ENCODE peak calls at places on chromosomes 6 and 20, in seven cellular contexts. One of them, this sample, is unnamed. For H3K4me1, the result is how much of the 10 kb centered on the place peaks cover.

GRCh38 chr6:108557494-108558371 is 3.0 kb upstream of the FOXO3 start:
- DNase-seq in heart left ventricle: peak
- DNase-seq in SK-N-SH: peak
- DNase-seq in upper lobe of right lung: peak
- DNase-seq in heart right ventricle: peak
- DNase-seq in A549: peak
- DNase-seq in GM23338: peak
- DNase-seq in this sample: peak

GRCh38 chr6:3872370-3872854 is 23.2 kb downstream of the FAM50B start:
- DNase-seq in GM23338: no peak
- DNase-seq in heart left ventricle: no peak
- DNase-seq in A549: no peak
- DNase-seq in heart right ventricle: no peak
- DNase-seq in upper lobe of right lung: no peak
- DNase-seq in SK-N-SH: no peak
- DNase-seq in this sample: no peak

GRCh38 chr6:142058216-142058925 is 74.4 kb upstream of the GJE1 start:
- DNase-seq in upper lobe of right lung: no peak
- DNase-seq in GM23338: no peak
- DNase-seq in heart right ventricle: no peak
- DNase-seq in heart left ventricle: no peak
- DNase-seq in A549: no peak
- DNase-seq in SK-N-SH: no peak
- DNase-seq in this sample: no peak

GRCh38 chr20:38926934-38927616 is 858 bp downstream of the FAM83D start:
- DNase-seq in heart left ventricle: no peak
- DNase-seq in GM23338: no peak
- DNase-seq in upper lobe of right lung: no peak
- DNase-seq in SK-N-SH: no peak
- DNase-seq in heart right ventricle: no peak
- DNase-seq in A549: peak
- DNase-seq in this sample: no peak

GRCh38 chr6:150202404-150202803 is 59.6 kb downstream of the PPP1R14C start:
- DNase-seq in upper lobe of right lung: no peak
- DNase-seq in GM23338: no peak
- DNase-seq in A549: no peak
- DNase-seq in heart left ventricle: no peak
- DNase-seq in SK-N-SH: no peak
- DNase-seq in heart right ventricle: no peak
- DNase-seq in this sample: no peak

GRCh38 chr20:20736303-20736702 is 23.9 kb upstream of the RALGAPA2 start:
- DNase-seq in SK-N-SH: no peak
- DNase-seq in heart right ventricle: no peak
- DNase-seq in A549: no peak
- DNase-seq in heart left ventricle: no peak
- DNase-seq in upper lobe of right lung: no peak
- DNase-seq in GM23338: no peak
- DNase-seq in this sample: no peak

GRCh38 chr6:110566346-110567125 is 90.1 kb upstream of the SLC22A16 start:
- DNase-seq in GM23338: no peak
- DNase-seq in SK-N-SH: no peak
- DNase-seq in upper lobe of right lung: no peak
- DNase-seq in heart right ventricle: no peak
- DNase-seq in A549: no peak
- DNase-seq in heart left ventricle: no peak
- DNase-seq in this sample: no peak

GRCh38 chr6:128463942-128464341 is 56.5 kb downstream of the PTPRK start:
- DNase-seq in GM23338: no peak
- DNase-seq in upper lobe of right lung: no peak
- DNase-seq in A549: no peak
- DNase-seq in heart right ventricle: no peak
- DNase-seq in heart left ventricle: no peak
- DNase-seq in SK-N-SH: no peak
- DNase-seq in this sample: no peak

GRCh38 chr6:163180874-163181541 is 233.5 kb upstream of the QKI start:
- DNase-seq in SK-N-SH: no peak
- DNase-seq in A549: peak
- DNase-seq in heart left ventricle: peak
- DNase-seq in upper lobe of right lung: peak
- DNase-seq in GM23338: peak
- DNase-seq in heart right ventricle: peak
- DNase-seq in this sample: no peak

GRCh38 chr6:24231578-24231977 is 105.6 kb downstream of the NRSN1 start:
- DNase-seq in upper lobe of right lung: no peak
- DNase-seq in SK-N-SH: no peak
- DNase-seq in heart right ventricle: no peak
- DNase-seq in A549: no peak
- DNase-seq in heart left ventricle: no peak
- DNase-seq in GM23338: no peak
- DNase-seq in this sample: no peak

GRCh38 chr6:143677891-143678737 is at the start of gene PHACTR2:
- DNase-seq in upper lobe of right lung: peak
- DNase-seq in SK-N-SH: peak
- DNase-seq in heart right ventricle: peak
- DNase-seq in GM23338: peak
- DNase-seq in heart left ventricle: peak
- DNase-seq in A549: peak
- DNase-seq in this sample: peak

GRCh38 chr20:48728042-48728837 is 99.6 kb downstream of the PREX1 start:
- DNase-seq in heart right ventricle: no peak
- DNase-seq in SK-N-SH: no peak
- DNase-seq in A549: no peak
- DNase-seq in GM23338: no peak
- DNase-seq in heart left ventricle: no peak
- DNase-seq in upper lobe of right lung: no peak
- DNase-seq in this sample: no peak

GRCh38 chr6:29112135-29112534 is 4.3 kb downstream of the OR2J3 start:
- DNase-seq in heart right ventricle: no peak
- DNase-seq in SK-N-SH: no peak
- DNase-seq in A549: peak
- DNase-seq in GM23338: peak
- DNase-seq in heart left ventricle: no peak
- DNase-seq in upper lobe of right lung: no peak
- DNase-seq in this sample: no peak

GRCh38 chr6:161117329-161117707 is 125.7 kb downstream of the MAP3K4 start:
- DNase-seq in upper lobe of right lung: no peak
- DNase-seq in SK-N-SH: no peak
- DNase-seq in heart left ventricle: no peak
- DNase-seq in heart right ventricle: no peak
- DNase-seq in GM23338: no peak
- DNase-seq in A549: no peak
- DNase-seq in this sample: no peak

GRCh38 chr6:18147160-18147559 is 7.7 kb downstream of the TPMT start:
- DNase-seq in upper lobe of right lung: no peak
- DNase-seq in A549: no peak
- DNase-seq in GM23338: no peak
- DNase-seq in SK-N-SH: no peak
- DNase-seq in heart right ventricle: no peak
- DNase-seq in heart left ventricle: no peak
- DNase-seq in this sample: no peak

GRCh38 chr6:132898376-132898775 is 84.0 kb downstream of the RPS12 start:
- DNase-seq in A549: no peak
- DNase-seq in heart left ventricle: no peak
- DNase-seq in heart right ventricle: no peak
- DNase-seq in GM23338: no peak
- DNase-seq in SK-N-SH: no peak
- DNase-seq in upper lobe of right lung: no peak
- DNase-seq in this sample: no peak

GRCh38 chr20:21508230-21509078 is 5.4 kb downstream of the NKX2-2 start:
- DNase-seq in heart left ventricle: no peak
- DNase-seq in heart right ventricle: no peak
- DNase-seq in GM23338: peak
- DNase-seq in upper lobe of right lung: no peak
- DNase-seq in A549: no peak
- DNase-seq in SK-N-SH: peak
- DNase-seq in this sample: no peak

GRCh38 chr6:56025785-56026184 is 150.4 kb upstream of the BMP5 start:
- DNase-seq in SK-N-SH: no peak
- DNase-seq in GM23338: no peak
- DNase-seq in upper lobe of right lung: no peak
- DNase-seq in A549: no peak
- DNase-seq in heart left ventricle: no peak
- DNase-seq in heart right ventricle: no peak
- DNase-seq in this sample: no peak

GRCh38 chr20:33177866-33178265 is 9.9 kb downstream of the BPIFA2 start:
- DNase-seq in A549: no peak
- DNase-seq in upper lobe of right lung: no peak
- DNase-seq in heart right ventricle: no peak
- DNase-seq in SK-N-SH: no peak
- DNase-seq in heart left ventricle: no peak
- DNase-seq in GM23338: no peak
- DNase-seq in this sample: no peak

GRCh38 chr6:35043381-35043780 is 97.8 kb downstream of the TCP11 start:
- DNase-seq in GM23338: no peak
- DNase-seq in A549: no peak
- DNase-seq in heart left ventricle: no peak
- DNase-seq in heart right ventricle: no peak
- DNase-seq in SK-N-SH: no peak
- DNase-seq in upper lobe of right lung: no peak
- DNase-seq in this sample: no peak

GRCh38 chr6:35042451-35042850 is 98.7 kb downstream of the TCP11 start:
- DNase-seq in heart left ventricle: no peak
- DNase-seq in heart right ventricle: no peak
- DNase-seq in SK-N-SH: no peak
- DNase-seq in GM23338: no peak
- DNase-seq in upper lobe of right lung: no peak
- DNase-seq in A549: no peak
- DNase-seq in this sample: no peak

GRCh38 chr6:35040398-35040797 is 100.7 kb downstream of the TCP11 start:
- DNase-seq in A549: no peak
- DNase-seq in heart right ventricle: no peak
- DNase-seq in SK-N-SH: no peak
- DNase-seq in GM23338: no peak
- DNase-seq in heart left ventricle: no peak
- DNase-seq in upper lobe of right lung: no peak
- DNase-seq in this sample: no peak

GRCh38 chr6:35042041-35042440 is 99.1 kb downstream of the TCP11 start:
- DNase-seq in upper lobe of right lung: no peak
- DNase-seq in A549: no peak
- DNase-seq in heart left ventricle: no peak
- DNase-seq in SK-N-SH: no peak
- DNase-seq in heart right ventricle: no peak
- DNase-seq in GM23338: no peak
- DNase-seq in this sample: no peak

DNA sequence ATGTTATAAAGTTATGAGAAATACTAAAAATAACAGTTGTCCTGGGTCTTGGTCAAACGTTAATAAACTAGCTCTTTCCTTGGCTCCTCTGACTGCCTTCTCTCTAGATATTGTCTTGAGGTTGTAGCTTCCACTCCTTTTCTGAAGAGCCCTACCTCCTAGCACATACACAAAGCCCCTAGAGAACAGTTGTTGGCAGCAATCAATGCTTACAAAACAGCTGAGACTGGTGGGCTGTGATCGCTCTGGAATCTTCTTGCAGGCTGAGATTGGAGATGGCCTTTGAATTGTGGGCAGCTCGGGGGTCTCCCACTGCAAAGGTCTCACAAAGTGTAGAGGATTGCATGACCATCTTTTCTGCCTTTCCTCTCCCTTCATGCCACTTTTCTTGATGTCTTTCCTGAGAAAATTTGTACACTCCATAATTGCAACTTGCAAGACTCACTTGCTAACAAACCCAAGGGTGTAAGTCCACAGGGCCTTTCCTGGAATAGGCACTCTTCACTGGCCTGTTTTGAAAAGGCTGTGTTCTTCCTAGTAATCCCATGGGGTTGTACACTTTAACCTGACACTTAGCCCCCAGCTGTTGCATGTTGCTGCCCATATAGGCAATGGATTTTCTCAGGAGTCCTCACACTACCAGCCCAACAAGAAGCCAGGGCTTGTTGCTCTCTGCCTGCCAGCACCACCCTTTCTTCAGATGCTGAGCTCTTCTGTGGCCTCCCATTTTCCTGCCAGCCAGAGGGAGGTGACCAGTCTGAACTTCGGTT is 99.9 kb downstream of the TCP11 start:
- DNase-seq in GM23338: no peak
- DNase-seq in heart left ventricle: no peak
- DNase-seq in SK-N-SH: no peak
- DNase-seq in A549: no peak
- DNase-seq in heart right ventricle: no peak
- DNase-seq in upper lobe of right lung: no peak
- DNase-seq in this sample: no peak
- H3K4me1 ChIP-seq in GM23338: half or more
- H3K4me1 ChIP-seq in heart left ventricle: half or more
- H3K4me1 ChIP-seq in SK-N-SH: under half
- H3K4me1 ChIP-seq in A549: under half
- H3K4me1 ChIP-seq in heart right ventricle: half or more
- H3K4me1 ChIP-seq in upper lobe of right lung: half or more
- H3K4me1 ChIP-seq in this sample: under half

DNA sequence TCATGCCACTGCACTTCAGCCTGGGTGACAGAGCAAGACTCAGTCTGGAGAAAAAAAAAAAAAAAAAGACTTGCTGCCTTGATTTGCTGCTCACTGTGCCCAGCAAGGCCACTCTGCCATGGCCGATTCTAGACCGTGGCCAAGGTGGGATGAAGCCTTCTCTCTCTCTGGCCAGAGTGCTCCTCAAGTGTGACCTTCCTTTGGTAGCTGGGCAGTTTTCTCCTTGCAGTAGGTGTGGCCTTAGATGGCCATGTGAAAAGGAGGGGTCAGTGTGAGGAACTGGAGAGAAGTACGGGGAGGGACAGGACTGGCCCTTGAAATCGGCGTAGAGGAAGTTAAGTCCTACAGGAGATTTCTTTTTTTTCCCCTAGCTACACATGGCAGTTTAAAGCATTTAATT is 271.9 kb downstream of the ARID1B start:
- DNase-seq in SK-N-SH: no peak
- DNase-seq in A549: no peak
- DNase-seq in heart left ventricle: no peak
- DNase-seq in upper lobe of right lung: no peak
- DNase-seq in heart right ventricle: no peak
- DNase-seq in GM23338: no peak
- DNase-seq in this sample: no peak
- H3K4me1 ChIP-seq in SK-N-SH: under half
- H3K4me1 ChIP-seq in A549: under half
- H3K4me1 ChIP-seq in heart left ventricle: under half
- H3K4me1 ChIP-seq in upper lobe of right lung: under half
- H3K4me1 ChIP-seq in heart right ventricle: under half
- H3K4me1 ChIP-seq in GM23338: under half
- H3K4me1 ChIP-seq in this sample: under half

DNA sequence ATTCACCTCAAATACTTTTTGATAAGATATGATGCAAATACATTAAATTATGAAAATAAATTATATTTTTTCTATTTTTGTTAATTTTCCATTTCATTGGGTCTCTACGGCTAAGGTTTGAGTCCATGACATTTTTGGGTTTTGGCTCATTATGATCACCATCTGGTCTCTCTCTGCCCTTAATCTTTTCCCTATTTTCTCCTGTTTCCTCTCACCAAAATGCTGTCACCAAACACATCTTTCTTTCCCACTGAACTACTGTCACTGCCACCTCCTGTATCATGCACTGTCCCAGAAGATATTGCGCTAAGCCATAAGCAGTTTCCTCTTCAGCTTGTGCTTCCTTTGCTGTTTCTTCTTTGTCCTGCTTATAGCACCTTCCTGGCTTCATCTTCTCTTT is 42.0 kb upstream of the OGFRL1 start:
- DNase-seq in GM23338: no peak
- DNase-seq in A549: no peak
- DNase-seq in SK-N-SH: no peak
- DNase-seq in heart left ventricle: no peak
- DNase-seq in upper lobe of right lung: no peak
- DNase-seq in heart right ventricle: no peak
- DNase-seq in this sample: no peak
- H3K4me1 ChIP-seq in GM23338: under half
- H3K4me1 ChIP-seq in A549: under half
- H3K4me1 ChIP-seq in SK-N-SH: under half
- H3K4me1 ChIP-seq in heart left ventricle: under half
- H3K4me1 ChIP-seq in upper lobe of right lung: under half
- H3K4me1 ChIP-seq in heart right ventricle: under half
- H3K4me1 ChIP-seq in this sample: under half

GRCh38 chr20:53943522-53944291 is 126.7 kb downstream of the BCAS1 start:
- DNase-seq in heart left ventricle: no peak
- DNase-seq in heart right ventricle: peak
- DNase-seq in A549: no peak
- DNase-seq in upper lobe of right lung: no peak
- DNase-seq in GM23338: peak
- DNase-seq in SK-N-SH: peak
- DNase-seq in this sample: peak
- H3K4me1 ChIP-seq in heart left ventricle: under half
- H3K4me1 ChIP-seq in heart right ventricle: under half
- H3K4me1 ChIP-seq in A549: under half
- H3K4me1 ChIP-seq in upper lobe of right lung: under half
- H3K4me1 ChIP-seq in GM23338: under half
- H3K4me1 ChIP-seq in SK-N-SH: under half
- H3K4me1 ChIP-seq in this sample: under half